ENCODE peak calls at places on chromosomes 12 and 14, in seven cellular contexts. One of them, this sample, is unnamed.

GRCh38 chr14:95981939-95982338 is 57.2 kb upstream of the C14orf132 start:
- DNase-seq in HepG2: peak; percentile 3
- DNase-seq in GM12878: no peak
- DNase-seq in HCT116: no peak
- DNase-seq in SK-N-SH: no peak
- DNase-seq in K562: no peak
- DNase-seq in H1: no peak
- DNase-seq in this sample: no peak

GRCh38 chr12:53989227-53990113 is 4.5 kb downstream of the HOXC10 start:
- DNase-seq in HepG2: peak; percentile 56
- DNase-seq in GM12878: peak; percentile 34
- DNase-seq in HCT116: no peak
- DNase-seq in SK-N-SH: no peak
- DNase-seq in K562: peak; percentile 78
- DNase-seq in H1: no peak
- DNase-seq in this sample: no peak

GRCh38 chr12:1131811-1132224 is 140.8 kb downstream of the ERC1 start:
- DNase-seq in HepG2: no peak
- DNase-seq in GM12878: no peak
- DNase-seq in HCT116: no peak
- DNase-seq in SK-N-SH: no peak
- DNase-seq in K562: no peak
- DNase-seq in H1: no peak
- DNase-seq in this sample: no peak

GRCh38 chr14:51167587-51168219 is 72.3 kb upstream of the TMX1 start:
- DNase-seq in HepG2: no peak
- DNase-seq in GM12878: no peak
- DNase-seq in HCT116: no peak
- DNase-seq in SK-N-SH: no peak
- DNase-seq in K562: no peak
- DNase-seq in H1: no peak
- DNase-seq in this sample: no peak

GRCh38 chr12:52379536-52379935 is 5.9 kb downstream of the KRT84 start:
- DNase-seq in HepG2: no peak
- DNase-seq in GM12878: no peak
- DNase-seq in HCT116: no peak
- DNase-seq in SK-N-SH: no peak
- DNase-seq in K562: no peak
- DNase-seq in H1: no peak
- DNase-seq in this sample: no peak

GRCh38 chr14:64786296-64787149 is 82.3 kb downstream of the PLEKHG3 start:
- DNase-seq in HepG2: no peak
- DNase-seq in GM12878: no peak
- DNase-seq in HCT116: no peak
- DNase-seq in SK-N-SH: no peak
- DNase-seq in K562: no peak
- DNase-seq in H1: no peak
- DNase-seq in this sample: no peak

GRCh38 chr12:10031771-10032175 is 1.3 kb downstream of the CLEC9A start:
- DNase-seq in HepG2: no peak
- DNase-seq in GM12878: no peak
- DNase-seq in HCT116: no peak
- DNase-seq in SK-N-SH: no peak
- DNase-seq in K562: no peak
- DNase-seq in H1: peak; percentile 25
- DNase-seq in this sample: no peak

GRCh38 chr14:58944226-58944769 is 244.2 kb upstream of the DAAM1 start:
- DNase-seq in HepG2: no peak
- DNase-seq in GM12878: no peak
- DNase-seq in HCT116: no peak
- DNase-seq in SK-N-SH: no peak
- DNase-seq in K562: no peak
- DNase-seq in H1: no peak
- DNase-seq in this sample: no peak

GRCh38 chr14:59424707-59425106 is 40.5 kb downstream of the GPR135 start:
- DNase-seq in HepG2: no peak
- DNase-seq in GM12878: no peak
- DNase-seq in HCT116: no peak
- DNase-seq in SK-N-SH: no peak
- DNase-seq in K562: no peak
- DNase-seq in H1: no peak
- DNase-seq in this sample: no peak

GRCh38 chr12:114688256-114688845 is 4.4 kb upstream of the TBX3 start:
- DNase-seq in HepG2: no peak
- DNase-seq in GM12878: no peak
- DNase-seq in HCT116: no peak
- DNase-seq in SK-N-SH: no peak
- DNase-seq in K562: no peak
- DNase-seq in H1: no peak
- DNase-seq in this sample: no peak

GRCh38 chr12:26318661-26319068 is 123.3 kb downstream of the SSPN start:
- DNase-seq in HepG2: peak; percentile 73
- DNase-seq in GM12878: no peak
- DNase-seq in HCT116: no peak
- DNase-seq in SK-N-SH: no peak
- DNase-seq in K562: peak; percentile 70
- DNase-seq in H1: peak; percentile 2
- DNase-seq in this sample: peak; percentile 36

GRCh38 chr14:96745500-96746051 is 51.6 kb upstream of the VRK1 start:
- DNase-seq in HepG2: no peak
- DNase-seq in GM12878: no peak
- DNase-seq in HCT116: no peak
- DNase-seq in SK-N-SH: no peak
- DNase-seq in K562: no peak
- DNase-seq in H1: no peak
- DNase-seq in this sample: no peak

GRCh38 chr14:69554500-69554899 is 20.2 kb downstream of the CCDC177 start:
- DNase-seq in HepG2: no peak
- DNase-seq in GM12878: no peak
- DNase-seq in HCT116: no peak
- DNase-seq in SK-N-SH: no peak
- DNase-seq in K562: no peak
- DNase-seq in H1: no peak
- DNase-seq in this sample: no peak

GRCh38 chr12:116050266-116050665 is 227.2 kb downstream of the MED13L start:
- DNase-seq in HepG2: no peak
- DNase-seq in GM12878: no peak
- DNase-seq in HCT116: no peak
- DNase-seq in SK-N-SH: no peak
- DNase-seq in K562: no peak
- DNase-seq in H1: no peak
- DNase-seq in this sample: no peak

GRCh38 chr12:110180591-110181005 is 56.4 kb downstream of the IFT81 start:
- DNase-seq in HepG2: no peak
- DNase-seq in GM12878: no peak
- DNase-seq in HCT116: no peak
- DNase-seq in SK-N-SH: no peak
- DNase-seq in K562: no peak
- DNase-seq in H1: no peak
- DNase-seq in this sample: no peak

GRCh38 chr12:55931317-55931779 is 386 bp downstream of the DGKA start:
- DNase-seq in HepG2: no peak
- DNase-seq in GM12878: no peak
- DNase-seq in HCT116: no peak
- DNase-seq in SK-N-SH: no peak
- DNase-seq in K562: no peak
- DNase-seq in H1: no peak
- DNase-seq in this sample: no peak
- H3K9me3 ChIP-seq in HepG2: no peaks in the 10 kb centered on the region
- H3K9me3 ChIP-seq in GM12878: no peaks in the 10 kb centered on the region
- H3K9me3 ChIP-seq in HCT116: no peaks in the 10 kb centered on the region
- H3K9me3 ChIP-seq in SK-N-SH: no peaks in the 10 kb centered on the region
- H3K9me3 ChIP-seq in K562: no peaks in the 10 kb centered on the region
- H3K9me3 ChIP-seq in H1: no peaks in the 10 kb centered on the region
- H3K9me3 ChIP-seq in this sample: no peaks in the 10 kb centered on the region

GRCh38 chr14:77051101-77051500 is 22.6 kb upstream of the IRF2BPL start:
- DNase-seq in HepG2: no peak
- DNase-seq in GM12878: no peak
- DNase-seq in HCT116: no peak
- DNase-seq in SK-N-SH: peak; percentile 64
- DNase-seq in K562: no peak
- DNase-seq in H1: no peak
- DNase-seq in this sample: no peak

GRCh38 chr14:77055981-77056380 is 27.5 kb upstream of the IRF2BPL start:
- DNase-seq in HepG2: no peak
- DNase-seq in GM12878: no peak
- DNase-seq in HCT116: no peak
- DNase-seq in SK-N-SH: no peak
- DNase-seq in K562: no peak
- DNase-seq in H1: no peak
- DNase-seq in this sample: no peak

GRCh38 chr14:77053046-77053841 is 24.7 kb upstream of the IRF2BPL start:
- DNase-seq in HepG2: peak; percentile 70
- DNase-seq in GM12878: no peak
- DNase-seq in HCT116: no peak
- DNase-seq in SK-N-SH: peak; percentile 93
- DNase-seq in K562: peak; percentile 78
- DNase-seq in H1: peak; percentile 70
- DNase-seq in this sample: no peak

GRCh38 chr14:77058082-77058481 is 29.6 kb upstream of the IRF2BPL start:
- DNase-seq in HepG2: no peak
- DNase-seq in GM12878: no peak
- DNase-seq in HCT116: no peak
- DNase-seq in SK-N-SH: no peak
- DNase-seq in K562: no peak
- DNase-seq in H1: no peak
- DNase-seq in this sample: no peak

DNA sequence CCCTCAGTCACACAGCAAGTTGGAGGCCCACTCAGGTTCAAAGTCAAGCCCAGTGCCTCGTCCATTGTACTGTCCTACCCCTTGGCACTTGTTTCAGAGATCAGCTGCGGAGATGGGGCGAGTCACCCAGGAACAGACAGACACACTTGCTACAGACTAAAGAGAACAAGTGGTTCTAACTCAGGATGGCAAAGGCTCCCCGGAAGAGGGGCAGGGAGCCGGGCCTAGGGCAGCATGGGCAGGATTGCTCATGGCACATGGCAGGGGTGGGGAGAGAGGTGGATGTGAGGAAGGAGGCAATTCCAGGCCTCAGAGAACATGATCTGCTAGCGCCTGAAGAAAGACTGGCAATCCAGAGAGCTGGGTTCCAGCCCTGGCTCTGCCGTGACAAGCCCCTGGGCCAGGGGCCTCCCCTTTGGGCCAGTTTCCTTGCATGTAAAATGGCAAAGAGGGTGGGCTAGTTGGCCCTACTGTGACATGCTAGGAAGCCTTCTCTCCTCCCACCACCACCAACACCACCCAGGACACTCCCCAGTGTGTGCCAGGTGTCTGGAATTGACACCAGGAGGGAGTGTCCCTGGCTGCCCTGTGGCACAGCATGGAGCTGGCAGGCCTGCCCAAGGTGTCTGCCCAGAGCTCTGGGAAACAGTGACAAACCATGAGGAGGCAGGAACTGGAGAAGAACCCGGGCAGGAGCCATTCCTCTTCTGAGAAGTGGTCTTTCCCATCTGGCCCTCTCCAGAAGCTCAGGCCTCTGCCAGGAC is 24.0 kb upstream of the IRF2BPL start:
- DNase-seq in HepG2: no peak
- DNase-seq in GM12878: no peak
- DNase-seq in HCT116: no peak
- DNase-seq in SK-N-SH: no peak
- DNase-seq in K562: no peak
- DNase-seq in H1: no peak
- DNase-seq in this sample: no peak
- TF ChIP-seq SIN3A in HepG2: no peak
- TF ChIP-seq SIN3A in GM12878: no peak
- TF ChIP-seq SIN3A in HCT116: no peak
- TF ChIP-seq SIN3A in SK-N-SH: no peak
- TF ChIP-seq SIN3A in K562: no peak
- TF ChIP-seq SIN3A in H1: no peak
- TF ChIP-seq SIN3A in this sample: no peak

GRCh38 chr12:29240441-29240840 is 91.4 kb downstream of the FAR2 start:
- DNase-seq in HepG2: no peak
- DNase-seq in GM12878: no peak
- DNase-seq in HCT116: no peak
- DNase-seq in SK-N-SH: no peak
- DNase-seq in K562: no peak
- DNase-seq in H1: no peak
- DNase-seq in this sample: no peak

GRCh38 chr12:29242921-29243431 is 93.9 kb downstream of the FAR2 start:
- DNase-seq in HepG2: no peak
- DNase-seq in GM12878: no peak
- DNase-seq in HCT116: no peak
- DNase-seq in SK-N-SH: peak; percentile 12
- DNase-seq in K562: peak; percentile 2
- DNase-seq in H1: no peak
- DNase-seq in this sample: no peak

GRCh38 chr12:29238822-29239291 is 89.8 kb downstream of the FAR2 start:
- DNase-seq in HepG2: no peak
- DNase-seq in GM12878: no peak
- DNase-seq in HCT116: no peak
- DNase-seq in SK-N-SH: no peak
- DNase-seq in K562: no peak
- DNase-seq in H1: no peak
- DNase-seq in this sample: no peak

GRCh38 chr12:29239336-29239735 is 90.3 kb downstream of the FAR2 start:
- DNase-seq in HepG2: no peak
- DNase-seq in GM12878: no peak
- DNase-seq in HCT116: no peak
- DNase-seq in SK-N-SH: no peak
- DNase-seq in K562: no peak
- DNase-seq in H1: no peak
- DNase-seq in this sample: no peak

GRCh38 chr12:29241821-29242591 is 92.9 kb downstream of the FAR2 start:
- DNase-seq in HepG2: peak; percentile 37
- DNase-seq in GM12878: peak; percentile 72
- DNase-seq in HCT116: peak; percentile 49
- DNase-seq in SK-N-SH: peak; percentile 24
- DNase-seq in K562: peak; percentile 25
- DNase-seq in H1: no peak
- DNase-seq in this sample: peak; percentile 80
- TF ChIP-seq POLR2AphosphoS5 in HepG2: no peak
- TF ChIP-seq POLR2AphosphoS5 in GM12878: no peak
- TF ChIP-seq POLR2AphosphoS5 in HCT116: no peak
- TF ChIP-seq POLR2AphosphoS5 in SK-N-SH: no peak
- TF ChIP-seq POLR2AphosphoS5 in K562: no peak
- TF ChIP-seq POLR2AphosphoS5 in H1: no peak
- TF ChIP-seq POLR2AphosphoS5 in this sample: no peak

DNA sequence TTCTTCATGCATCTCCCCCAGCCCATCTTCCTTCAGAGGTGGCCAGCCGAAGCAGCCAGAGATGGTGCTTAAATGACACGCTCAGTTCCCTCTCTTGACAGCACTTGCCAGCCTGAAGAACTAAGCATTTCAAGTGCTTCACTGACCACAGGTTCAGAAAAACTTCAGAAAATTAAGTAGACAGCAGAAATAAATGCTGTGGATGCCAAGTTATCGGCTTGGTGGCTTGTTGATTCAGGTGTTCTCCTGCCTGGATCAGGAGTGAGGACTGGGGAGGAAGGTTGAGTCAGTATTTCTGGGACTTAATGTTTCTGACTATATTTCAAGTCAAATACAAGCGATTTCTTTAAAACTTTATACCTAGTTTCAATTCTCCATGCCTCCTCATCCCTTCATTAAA is 58.2 kb downstream of the CRACR2A start:
- DNase-seq in HepG2: no peak
- DNase-seq in GM12878: no peak
- DNase-seq in HCT116: no peak
- DNase-seq in SK-N-SH: no peak
- DNase-seq in K562: no peak
- DNase-seq in H1: no peak
- DNase-seq in this sample: no peak
- H3K9me3 ChIP-seq in HepG2: no peaks in the 10 kb centered on the region
- H3K9me3 ChIP-seq in GM12878: no peaks in the 10 kb centered on the region
- H3K9me3 ChIP-seq in HCT116: no peaks in the 10 kb centered on the region
- H3K9me3 ChIP-seq in SK-N-SH: no peaks in the 10 kb centered on the region
- H3K9me3 ChIP-seq in K562: no peaks in the 10 kb centered on the region
- H3K9me3 ChIP-seq in H1: no peaks in the 10 kb centered on the region
- H3K9me3 ChIP-seq in this sample: no peaks in the 10 kb centered on the region